ENCODE peak calls at places on chromosomes 11 and 22, in eight cellular contexts. One of them, this sample, is unnamed.

GRCh38 chr11:10823152-10823579 is 14.4 kb upstream of the EIF4G2 start:
- DNase-seq in stimulated activated CD8-positive, alpha-beta memory T cell treated with anti-CD3 and anti-CD28 coated beads, Interleukin-4, amount 100 ng/mL, for 24 hours: no peak
- DNase-seq in NCI-H1092: no peak
- DNase-seq in BJ: no peak
- DNase-seq in left colon: no peak
- DNase-seq in GM12865: no peak
- DNase-seq in HAP-1: no peak
- DNase-seq in posterior cingulate gyrus: no peak
- DNase-seq in this sample: no peak

GRCh38 chr11:6646040-6646439 is 9.6 kb downstream of the DCHS1 start:
- DNase-seq in stimulated activated CD8-positive, alpha-beta memory T cell treated with anti-CD3 and anti-CD28 coated beads, Interleukin-4, amount 100 ng/mL, for 24 hours: no peak
- DNase-seq in left colon: no peak
- DNase-seq in HAP-1: no peak
- DNase-seq in BJ: peak; percentile 42
- DNase-seq in posterior cingulate gyrus: no peak
- DNase-seq in GM12865: peak; percentile 60
- DNase-seq in NCI-H1092: no peak
- DNase-seq in this sample: no peak

GRCh38 chr11:102252339-102252891 is 64.9 kb upstream of the BIRC3 start:
- DNase-seq in NCI-H1092: no peak
- DNase-seq in stimulated activated CD8-positive, alpha-beta memory T cell treated with anti-CD3 and anti-CD28 coated beads, Interleukin-4, amount 100 ng/mL, for 24 hours: no peak
- DNase-seq in GM12865: no peak
- DNase-seq in left colon: no peak
- DNase-seq in BJ: no peak
- DNase-seq in HAP-1: no peak
- DNase-seq in posterior cingulate gyrus: no peak
- DNase-seq in this sample: no peak

GRCh38 chr11:33227578-33228261 is 29.5 kb upstream of the HIPK3 start:
- DNase-seq in posterior cingulate gyrus: no peak
- DNase-seq in left colon: no peak
- DNase-seq in GM12865: no peak
- DNase-seq in stimulated activated CD8-positive, alpha-beta memory T cell treated with anti-CD3 and anti-CD28 coated beads, Interleukin-4, amount 100 ng/mL, for 24 hours: no peak
- DNase-seq in NCI-H1092: no peak
- DNase-seq in BJ: peak; percentile 19
- DNase-seq in HAP-1: no peak
- DNase-seq in this sample: no peak

GRCh38 chr22:22604326-22605073 is 39.9 kb upstream of the GGTLC2 start:
- DNase-seq in BJ: no peak
- DNase-seq in stimulated activated CD8-positive, alpha-beta memory T cell treated with anti-CD3 and anti-CD28 coated beads, Interleukin-4, amount 100 ng/mL, for 24 hours: no peak
- DNase-seq in GM12865: no peak
- DNase-seq in posterior cingulate gyrus: no peak
- DNase-seq in left colon: no peak
- DNase-seq in HAP-1: no peak
- DNase-seq in NCI-H1092: no peak
- DNase-seq in this sample: no peak

GRCh38 chr11:1820463-1821325 is 14.1 kb upstream of the SYT8 start:
- DNase-seq in GM12865: no peak
- DNase-seq in stimulated activated CD8-positive, alpha-beta memory T cell treated with anti-CD3 and anti-CD28 coated beads, Interleukin-4, amount 100 ng/mL, for 24 hours: no peak
- DNase-seq in left colon: no peak
- DNase-seq in posterior cingulate gyrus: no peak
- DNase-seq in HAP-1: no peak
- DNase-seq in NCI-H1092: no peak
- DNase-seq in BJ: no peak
- DNase-seq in this sample: no peak

GRCh38 chr11:70552441-70553150 is 154.3 kb downstream of the CTTN start:
- DNase-seq in HAP-1: no peak
- DNase-seq in BJ: no peak
- DNase-seq in left colon: no peak
- DNase-seq in posterior cingulate gyrus: no peak
- DNase-seq in NCI-H1092: no peak
- DNase-seq in stimulated activated CD8-positive, alpha-beta memory T cell treated with anti-CD3 and anti-CD28 coated beads, Interleukin-4, amount 100 ng/mL, for 24 hours: no peak
- DNase-seq in GM12865: no peak
- DNase-seq in this sample: no peak

GRCh38 chr11:109733245-109733644 is 311.3 kb downstream of the C11orf87 start:
- DNase-seq in posterior cingulate gyrus: no peak
- DNase-seq in HAP-1: no peak
- DNase-seq in left colon: no peak
- DNase-seq in BJ: no peak
- DNase-seq in NCI-H1092: no peak
- DNase-seq in GM12865: no peak
- DNase-seq in stimulated activated CD8-positive, alpha-beta memory T cell treated with anti-CD3 and anti-CD28 coated beads, Interleukin-4, amount 100 ng/mL, for 24 hours: no peak
- DNase-seq in this sample: no peak

GRCh38 chr11:19326499-19326898 is 85.8 kb upstream of the E2F8 start:
- DNase-seq in stimulated activated CD8-positive, alpha-beta memory T cell treated with anti-CD3 and anti-CD28 coated beads, Interleukin-4, amount 100 ng/mL, for 24 hours: no peak
- DNase-seq in GM12865: no peak
- DNase-seq in left colon: no peak
- DNase-seq in posterior cingulate gyrus: no peak
- DNase-seq in BJ: no peak
- DNase-seq in NCI-H1092: no peak
- DNase-seq in HAP-1: no peak
- DNase-seq in this sample: no peak

GRCh38 chr11:30282289-30282631 is 40.6 kb upstream of the ARL14EP start:
- DNase-seq in GM12865: peak; percentile 79
- DNase-seq in BJ: no peak
- DNase-seq in HAP-1: no peak
- DNase-seq in posterior cingulate gyrus: no peak
- DNase-seq in stimulated activated CD8-positive, alpha-beta memory T cell treated with anti-CD3 and anti-CD28 coated beads, Interleukin-4, amount 100 ng/mL, for 24 hours: no peak
- DNase-seq in left colon: no peak
- DNase-seq in NCI-H1092: no peak
- DNase-seq in this sample: no peak

GRCh38 chr11:45096636-45097035 is 49.8 kb upstream of the PRDM11 start:
- DNase-seq in posterior cingulate gyrus: no peak
- DNase-seq in left colon: no peak
- DNase-seq in BJ: no peak
- DNase-seq in HAP-1: no peak
- DNase-seq in NCI-H1092: no peak
- DNase-seq in stimulated activated CD8-positive, alpha-beta memory T cell treated with anti-CD3 and anti-CD28 coated beads, Interleukin-4, amount 100 ng/mL, for 24 hours: no peak
- DNase-seq in GM12865: no peak
- DNase-seq in this sample: no peak

This sample was measured in hypothalamus.